ENCODE peak calls at places on chromosome 20, in seven cellular contexts. One of them, this sample, is unnamed.

GRCh38 chr20:47141941-47142781 is 214.3 kb downstream of the ZMYND8 start:
- DNase-seq in HFFc6: no peak
- DNase-seq in left ventricle myocardium inferior: no peak
- DNase-seq in heart right ventricle: no peak
- DNase-seq in progenitor cell of endocrine pancreas: no peak
- DNase-seq in tibial artery: no peak
- DNase-seq in left lung: no peak
- DNase-seq in this sample: no peak

GRCh38 chr20:57663241-57663640 is 43.0 kb upstream of the ZBP1 start:
- DNase-seq in heart right ventricle: no peak
- DNase-seq in tibial artery: no peak
- DNase-seq in left lung: no peak
- DNase-seq in progenitor cell of endocrine pancreas: no peak
- DNase-seq in HFFc6: no peak
- DNase-seq in left ventricle myocardium inferior: peak
- DNase-seq in this sample: no peak

GRCh38 chr20:32515631-32516101 is 69.5 kb downstream of the NOL4L start:
- DNase-seq in tibial artery: no peak
- DNase-seq in progenitor cell of endocrine pancreas: no peak
- DNase-seq in heart right ventricle: no peak
- DNase-seq in HFFc6: no peak
- DNase-seq in left ventricle myocardium inferior: no peak
- DNase-seq in left lung: peak
- DNase-seq in this sample: no peak

GRCh38 chr20:53080969-53081871 is 109.1 kb downstream of the TSHZ2 start:
- DNase-seq in tibial artery: no peak
- DNase-seq in left ventricle myocardium inferior: no peak
- DNase-seq in HFFc6: no peak
- DNase-seq in heart right ventricle: no peak
- DNase-seq in left lung: no peak
- DNase-seq in progenitor cell of endocrine pancreas: no peak
- DNase-seq in this sample: no peak

GRCh38 chr20:8299921-8300320 is 167.9 kb downstream of the PLCB1 start:
- DNase-seq in left lung: no peak
- DNase-seq in heart right ventricle: no peak
- DNase-seq in HFFc6: peak
- DNase-seq in tibial artery: no peak
- DNase-seq in left ventricle myocardium inferior: no peak
- DNase-seq in progenitor cell of endocrine pancreas: no peak
- DNase-seq in this sample: no peak

GRCh38 chr20:33127422-33128097 is 40.4 kb upstream of the BPIFA2 start:
- DNase-seq in tibial artery: no peak
- DNase-seq in progenitor cell of endocrine pancreas: no peak
- DNase-seq in left lung: no peak
- DNase-seq in heart right ventricle: no peak
- DNase-seq in left ventricle myocardium inferior: no peak
- DNase-seq in HFFc6: no peak
- DNase-seq in this sample: no peak

GRCh38 chr20:21623074-21623780 is 82.2 kb upstream of the PAX1 start:
- DNase-seq in HFFc6: no peak
- DNase-seq in tibial artery: no peak
- DNase-seq in heart right ventricle: no peak
- DNase-seq in left lung: no peak
- DNase-seq in left ventricle myocardium inferior: no peak
- DNase-seq in progenitor cell of endocrine pancreas: no peak
- DNase-seq in this sample: no peak

GRCh38 chr20:10848810-10849370 is 175.1 kb upstream of the JAG1 start:
- DNase-seq in HFFc6: peak
- DNase-seq in left ventricle myocardium inferior: peak
- DNase-seq in left lung: no peak
- DNase-seq in progenitor cell of endocrine pancreas: no peak
- DNase-seq in heart right ventricle: no peak
- DNase-seq in tibial artery: no peak
- DNase-seq in this sample: no peak

GRCh38 chr20:17339000-17339399 is 112.2 kb downstream of the PCSK2 start:
- DNase-seq in left ventricle myocardium inferior: no peak
- DNase-seq in heart right ventricle: no peak
- DNase-seq in progenitor cell of endocrine pancreas: no peak
- DNase-seq in left lung: no peak
- DNase-seq in tibial artery: no peak
- DNase-seq in HFFc6: no peak
- DNase-seq in this sample: no peak

GRCh38 chr20:21609221-21609620 is 95.4 kb upstream of the NKX2-2 start:
- DNase-seq in left lung: no peak
- DNase-seq in tibial artery: no peak
- DNase-seq in progenitor cell of endocrine pancreas: no peak
- DNase-seq in left ventricle myocardium inferior: no peak
- DNase-seq in HFFc6: peak
- DNase-seq in heart right ventricle: no peak
- DNase-seq in this sample: no peak

GRCh38 chr20:32841174-32841573 is 17.5 kb upstream of the EFCAB8 start:
- DNase-seq in left ventricle myocardium inferior: no peak
- DNase-seq in tibial artery: no peak
- DNase-seq in HFFc6: no peak
- DNase-seq in progenitor cell of endocrine pancreas: no peak
- DNase-seq in left lung: no peak
- DNase-seq in heart right ventricle: no peak
- DNase-seq in this sample: no peak

GRCh38 chr20:2626853-2627541 is 25.4 kb upstream of the NOP56 start:
- DNase-seq in progenitor cell of endocrine pancreas: no peak
- DNase-seq in left lung: no peak
- DNase-seq in HFFc6: peak
- DNase-seq in tibial artery: no peak
- DNase-seq in left ventricle myocardium inferior: no peak
- DNase-seq in heart right ventricle: no peak
- DNase-seq in this sample: no peak

GRCh38 chr20:15061955-15062354 is 724.5 kb upstream of the FLRT3 start:
- DNase-seq in tibial artery: no peak
- DNase-seq in left ventricle myocardium inferior: no peak
- DNase-seq in progenitor cell of endocrine pancreas: no peak
- DNase-seq in left lung: no peak
- DNase-seq in heart right ventricle: no peak
- DNase-seq in HFFc6: no peak
- DNase-seq in this sample: no peak

GRCh38 chr20:19688031-19688806 is 69.8 kb upstream of the RIN2 start:
- DNase-seq in HFFc6: peak
- DNase-seq in heart right ventricle: peak
- DNase-seq in progenitor cell of endocrine pancreas: peak
- DNase-seq in left lung: peak
- DNase-seq in tibial artery: peak
- DNase-seq in left ventricle myocardium inferior: peak
- DNase-seq in this sample: no peak

DNA sequence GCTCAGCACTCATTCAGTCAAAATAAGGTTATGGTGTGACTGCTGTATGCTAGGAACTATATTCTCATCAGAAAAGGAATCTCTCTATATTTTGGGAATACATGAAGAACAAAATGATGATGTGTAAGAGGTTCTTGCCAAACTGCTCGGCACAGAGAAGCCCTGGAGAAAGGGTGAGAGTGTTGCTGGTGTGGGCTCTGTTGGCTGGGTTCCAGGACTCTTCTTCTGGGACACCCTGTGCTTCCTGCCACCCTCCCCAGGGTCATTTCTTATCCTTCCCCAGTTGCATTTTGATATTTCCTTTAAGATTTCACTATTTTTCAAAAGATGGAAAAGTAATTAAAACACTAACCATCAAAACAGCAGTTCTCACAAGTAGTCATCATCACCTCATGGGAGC is 28.8 kb downstream of the CST1 start:
- DNase-seq in heart right ventricle: peak
- DNase-seq in HFFc6: no peak
- DNase-seq in left lung: no peak
- DNase-seq in progenitor cell of endocrine pancreas: no peak
- DNase-seq in left ventricle myocardium inferior: peak
- DNase-seq in tibial artery: no peak
- DNase-seq in this sample: no peak
- TF ChIP-seq CTCF in heart right ventricle: no peak
- TF ChIP-seq CTCF in HFFc6: no peak
- TF ChIP-seq CTCF in left lung: no peak
- TF ChIP-seq CTCF in progenitor cell of endocrine pancreas: no peak
- TF ChIP-seq CTCF in left ventricle myocardium inferior: no peak
- TF ChIP-seq CTCF in tibial artery: no peak
- TF ChIP-seq CTCF in this sample: no peak

GRCh38 chr20:43040427-43040826 is 149.3 kb downstream of the PTPRT start:
- DNase-seq in tibial artery: no peak
- DNase-seq in left lung: no peak
- DNase-seq in left ventricle myocardium inferior: no peak
- DNase-seq in progenitor cell of endocrine pancreas: peak
- DNase-seq in heart right ventricle: no peak
- DNase-seq in HFFc6: no peak
- DNase-seq in this sample: no peak

GRCh38 chr20:43046946-43047345 is 142.8 kb downstream of the PTPRT start:
- DNase-seq in HFFc6: no peak
- DNase-seq in heart right ventricle: no peak
- DNase-seq in left ventricle myocardium inferior: no peak
- DNase-seq in progenitor cell of endocrine pancreas: no peak
- DNase-seq in left lung: no peak
- DNase-seq in tibial artery: no peak
- DNase-seq in this sample: no peak

DNA sequence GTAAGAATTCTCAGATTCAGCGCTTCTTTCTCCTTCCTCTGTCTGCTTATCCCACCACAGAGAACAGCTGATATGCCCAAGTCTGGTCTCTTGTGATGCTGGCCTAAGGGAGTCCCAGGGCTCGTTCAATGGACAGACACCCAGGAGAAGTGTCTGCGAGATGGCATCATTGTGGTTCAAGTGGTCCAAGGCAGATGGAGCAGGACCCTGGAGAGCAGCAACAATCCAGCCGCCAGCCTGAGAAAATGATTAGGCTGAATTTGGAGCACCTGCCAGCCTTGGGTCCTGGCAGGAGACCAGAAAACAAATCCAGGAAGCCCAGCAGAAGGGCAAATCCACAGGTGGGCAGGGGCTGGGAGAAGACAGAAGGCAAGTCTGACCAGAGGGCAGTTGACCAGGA is 145.8 kb downstream of the PTPRT start:
- DNase-seq in left ventricle myocardium inferior: no peak
- DNase-seq in tibial artery: no peak
- DNase-seq in heart right ventricle: no peak
- DNase-seq in progenitor cell of endocrine pancreas: no peak
- DNase-seq in HFFc6: no peak
- DNase-seq in left lung: no peak
- DNase-seq in this sample: no peak
- TF ChIP-seq CTCF in left ventricle myocardium inferior: no peak
- TF ChIP-seq CTCF in tibial artery: no peak
- TF ChIP-seq CTCF in heart right ventricle: no peak
- TF ChIP-seq CTCF in progenitor cell of endocrine pancreas: no peak
- TF ChIP-seq CTCF in HFFc6: no peak
- TF ChIP-seq CTCF in left lung: no peak
- TF ChIP-seq CTCF in this sample: no peak

DNA sequence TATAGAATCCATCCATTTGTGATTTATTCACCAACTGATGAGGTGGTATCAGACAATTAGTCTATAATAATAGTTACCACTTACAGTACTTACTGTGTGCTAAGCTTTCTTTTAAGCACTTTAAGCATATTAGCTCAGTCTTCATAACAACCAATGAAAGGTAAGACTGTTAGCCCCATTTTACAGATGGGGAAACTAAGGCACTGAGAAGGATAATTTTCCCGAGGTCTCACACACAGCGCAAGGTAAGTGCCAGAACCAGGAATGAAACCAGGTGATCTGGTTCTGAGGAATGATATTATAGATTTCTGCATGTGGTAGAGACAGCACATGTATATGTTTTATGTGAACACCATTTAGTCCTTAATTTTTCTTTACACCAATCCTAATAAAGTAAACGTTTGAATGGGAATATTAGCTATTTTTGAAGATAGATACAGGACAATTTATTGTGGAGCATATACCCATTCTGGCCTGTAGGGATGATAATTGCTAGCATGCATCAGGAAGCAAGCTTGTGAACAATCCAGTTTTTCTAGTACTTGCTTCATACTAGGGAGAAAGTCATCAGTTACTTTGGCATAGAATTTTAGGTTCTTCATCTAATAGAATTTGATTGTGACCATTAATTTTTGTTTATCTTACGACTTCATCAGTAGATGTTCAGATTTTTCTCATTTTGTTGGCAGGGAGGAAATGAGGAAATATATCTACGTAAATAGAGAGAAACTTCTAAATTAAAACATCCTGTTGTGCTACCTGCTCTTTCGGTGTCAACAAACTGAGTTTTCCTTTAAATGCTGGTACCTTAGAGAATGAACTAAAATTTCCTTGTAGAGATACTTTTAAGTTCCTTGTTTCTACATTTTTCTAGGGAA is 3.0 kb downstream of the YWHAB start:
- DNase-seq in tibial artery: no peak
- DNase-seq in heart right ventricle: no peak
- DNase-seq in left lung: no peak
- DNase-seq in HFFc6: peak
- DNase-seq in progenitor cell of endocrine pancreas: no peak
- DNase-seq in left ventricle myocardium inferior: no peak
- DNase-seq in this sample: no peak
- TF ChIP-seq CTCF in tibial artery: peak
- TF ChIP-seq CTCF in heart right ventricle: no peak
- TF ChIP-seq CTCF in left lung: no peak
- TF ChIP-seq CTCF in HFFc6: peak
- TF ChIP-seq CTCF in progenitor cell of endocrine pancreas: peak
- TF ChIP-seq CTCF in left ventricle myocardium inferior: peak
- TF ChIP-seq CTCF in this sample: no peak

GRCh38 chr20:44731657-44732056 is 14.0 kb upstream of the KCNK15 start:
- DNase-seq in left ventricle myocardium inferior: peak
- DNase-seq in heart right ventricle: peak
- DNase-seq in tibial artery: peak
- DNase-seq in progenitor cell of endocrine pancreas: no peak
- DNase-seq in HFFc6: no peak
- DNase-seq in left lung: peak
- DNase-seq in this sample: no peak

GRCh38 chr20:44730441-44730840 is 15.2 kb upstream of the KCNK15 start:
- DNase-seq in left lung: no peak
- DNase-seq in heart right ventricle: no peak
- DNase-seq in HFFc6: peak
- DNase-seq in tibial artery: no peak
- DNase-seq in left ventricle myocardium inferior: peak
- DNase-seq in progenitor cell of endocrine pancreas: no peak
- DNase-seq in this sample: no peak

GRCh38 chr20:44727039-44727438 is 11.9 kb downstream of the CCN5 start:
- DNase-seq in progenitor cell of endocrine pancreas: no peak
- DNase-seq in left lung: no peak
- DNase-seq in heart right ventricle: no peak
- DNase-seq in HFFc6: no peak
- DNase-seq in tibial artery: no peak
- DNase-seq in left ventricle myocardium inferior: no peak
- DNase-seq in this sample: no peak

GRCh38 chr20:44725852-44726251 is 10.7 kb downstream of the CCN5 start:
- DNase-seq in progenitor cell of endocrine pancreas: no peak
- DNase-seq in left ventricle myocardium inferior: no peak
- DNase-seq in HFFc6: no peak
- DNase-seq in heart right ventricle: no peak
- DNase-seq in tibial artery: no peak
- DNase-seq in left lung: no peak
- DNase-seq in this sample: no peak

DNA sequence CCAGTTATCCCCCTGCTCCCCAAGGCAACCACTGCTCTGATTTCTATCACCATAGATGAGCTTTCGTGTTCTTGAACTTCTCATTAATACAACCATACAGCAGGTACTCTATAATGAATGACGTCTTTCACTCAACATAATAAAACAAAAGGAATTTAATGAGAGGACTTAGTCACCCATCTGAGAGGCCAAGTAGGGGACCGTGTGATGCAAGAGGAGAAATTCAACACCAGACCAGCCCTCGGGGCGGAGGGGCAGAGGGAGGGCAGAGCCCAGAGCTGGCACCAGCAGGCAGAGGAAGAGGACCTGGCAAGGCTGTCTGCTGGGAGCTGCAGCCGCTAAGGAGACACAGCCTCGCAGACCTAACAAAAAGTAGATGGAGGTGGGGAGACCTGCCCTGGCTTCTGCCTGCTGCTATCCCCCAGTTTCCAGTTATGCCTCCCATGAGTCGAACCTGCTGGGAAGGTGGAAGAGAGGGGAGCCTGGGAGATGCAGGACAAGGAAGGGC is 13.7 kb downstream of the CCN5 start:
- DNase-seq in left lung: peak
- DNase-seq in progenitor cell of endocrine pancreas: no peak
- DNase-seq in tibial artery: peak
- DNase-seq in HFFc6: peak
- DNase-seq in left ventricle myocardium inferior: peak
- DNase-seq in heart right ventricle: peak
- DNase-seq in this sample: no peak
- TF ChIP-seq CTCF in left lung: no peak
- TF ChIP-seq CTCF in progenitor cell of endocrine pancreas: no peak
- TF ChIP-seq CTCF in tibial artery: no peak
- TF ChIP-seq CTCF in HFFc6: no peak
- TF ChIP-seq CTCF in left ventricle myocardium inferior: no peak
- TF ChIP-seq CTCF in heart right ventricle: no peak
- TF ChIP-seq CTCF in this sample: no peak

This sample was measured in GM10248.